ENCODE peak calls at places on chromosomes 2 and 18, in four cellular contexts. One of them, this sample, is unnamed.

GRCh38 chr18:49519041-49519971 is 32.3 kb upstream of the C18orf32 start:
- DNase-seq in NCI-H510A: no peak
- DNase-seq in dorsolateral prefrontal cortex: no peak
- DNase-seq in sigmoid colon: peak; percentile 28
- DNase-seq in this sample: no peak

GRCh38 chr2:233468047-233468745 is 98.4 kb downstream of the USP40 start:
- DNase-seq in NCI-H510A: no peak
- DNase-seq in dorsolateral prefrontal cortex: peak; percentile 41
- DNase-seq in sigmoid colon: no peak
- DNase-seq in this sample: no peak

GRCh38 chr18:29285471-29285870 is 1108.5 kb upstream of the CDH2 start:
- DNase-seq in NCI-H510A: no peak
- DNase-seq in dorsolateral prefrontal cortex: no peak
- DNase-seq in sigmoid colon: no peak
- DNase-seq in this sample: no peak

GRCh38 chr2:197919487-197919886 is 115.1 kb downstream of the PLCL1 start:
- DNase-seq in NCI-H510A: no peak
- DNase-seq in dorsolateral prefrontal cortex: no peak
- DNase-seq in sigmoid colon: no peak
- DNase-seq in this sample: no peak

GRCh38 chr2:197378494-197378972 is 56.3 kb downstream of the SF3B1 start:
- DNase-seq in NCI-H510A: peak; percentile 16
- DNase-seq in dorsolateral prefrontal cortex: peak; percentile 48
- DNase-seq in sigmoid colon: no peak
- DNase-seq in this sample: peak; percentile 34

GRCh38 chr2:234212534-234212933 is 162.0 kb downstream of the SPP2 start:
- DNase-seq in NCI-H510A: no peak
- DNase-seq in dorsolateral prefrontal cortex: no peak
- DNase-seq in sigmoid colon: no peak
- DNase-seq in this sample: no peak

GRCh38 chr2:156327835-156328401 is 4.6 kb downstream of the NR4A2 start:
- DNase-seq in NCI-H510A: no peak
- DNase-seq in dorsolateral prefrontal cortex: no peak
- DNase-seq in sigmoid colon: no peak
- DNase-seq in this sample: no peak

GRCh38 chr2:157107460-157107859 is 150.0 kb upstream of the GALNT5 start:
- DNase-seq in NCI-H510A: no peak
- DNase-seq in dorsolateral prefrontal cortex: no peak
- DNase-seq in sigmoid colon: no peak
- DNase-seq in this sample: no peak

GRCh38 chr18:49690307-49690706 is 123.0 kb downstream of the ACAA2 start:
- DNase-seq in NCI-H510A: no peak
- DNase-seq in dorsolateral prefrontal cortex: no peak
- DNase-seq in sigmoid colon: no peak
- DNase-seq in this sample: no peak

GRCh38 chr2:236158969-236159777 is 9.0 kb downstream of the GBX2 start:
- DNase-seq in NCI-H510A: no peak
- DNase-seq in dorsolateral prefrontal cortex: no peak
- DNase-seq in sigmoid colon: peak; percentile 33
- DNase-seq in this sample: no peak

GRCh38 chr2:42854207-42854818 is 61.9 kb upstream of the HAAO start:
- DNase-seq in NCI-H510A: no peak
- DNase-seq in dorsolateral prefrontal cortex: no peak
- DNase-seq in sigmoid colon: peak; percentile 87
- DNase-seq in this sample: no peak

GRCh38 chr2:202042444-202042843 is 8.8 kb downstream of the FZD7 start:
- DNase-seq in NCI-H510A: no peak
- DNase-seq in dorsolateral prefrontal cortex: no peak
- DNase-seq in sigmoid colon: no peak
- DNase-seq in this sample: no peak

GRCh38 chr2:205612661-205613060 is 69.6 kb upstream of the NRP2 start:
- DNase-seq in NCI-H510A: no peak
- DNase-seq in dorsolateral prefrontal cortex: no peak
- DNase-seq in sigmoid colon: no peak
- DNase-seq in this sample: no peak

GRCh38 chr2:119476301-119477117 is 44.9 kb downstream of the TMEM37 start:
- DNase-seq in NCI-H510A: no peak
- DNase-seq in dorsolateral prefrontal cortex: peak; percentile 61
- DNase-seq in sigmoid colon: peak; percentile 71
- DNase-seq in this sample: peak; percentile 28